ENCODE peak calls at places on chromosomes 2 and 18, in four cellular contexts. N is K562, X is neural progenitor cell, H is mammary epithelial cell. F is an unnamed sample.

GRCh38 chr18:32732165-32732564 is 40.7 kb downstream of the KLHL14 start:
- DNase-seq in N (no peak), H (no peak), X (no peak), F (no peak)

GRCh38 chr2:220837226-220837625 is 734.9 kb downstream of the EPHA4 start:
- DNase-seq in N (no peak), H (no peak), X (peak; percentile 5), F (no peak)

GRCh38 chr18:28511421-28511821 is 334.5 kb upstream of the CDH2 start:
- DNase-seq in X (no peak), H (peak; percentile 55), N (no peak), F (no peak)

GRCh38 chr2:143833258-143833657 is 686.7 kb downstream of the ZEB2 start:
- DNase-seq in H (no peak), X (peak; percentile 18), N (no peak), F (no peak)

GRCh38 chr18:65754121-65754520 is 3.3 kb downstream of the CDH7 start:
- DNase-seq in X (no peak), N (no peak), H (no peak), F (no peak)

GRCh38 chr2:11058129-11058528 is 97.1 kb upstream of the SLC66A3 start:
- DNase-seq in X (no peak), N (no peak), H (no peak), F (no peak)

GRCh38 chr18:48785686-48786470 is 164.9 kb downstream of the SMAD7 start:
- DNase-seq in X (no peak), H (no peak), N (no peak), F (no peak)

GRCh38 chr2:152093464-152093863 is 5.4 kb downstream of the CACNB4 start:
- DNase-seq in N (no peak), H (no peak), X (no peak), F (no peak)

GRCh38 chr2:234331566-234331965 is 165.3 kb downstream of the ARL4C start:
- DNase-seq in H (no peak), N (no peak), X (no peak), F (no peak)

GRCh38 chr18:62788891-62789290 is 73.5 kb downstream of the PHLPP1 start:
- DNase-seq in N (no peak), X (no peak), H (no peak), F (no peak)

GRCh38 chr2:28082131-28082530 is 191.6 kb downstream of the BABAM2 start:
- DNase-seq in N (no peak), H (no peak), X (no peak), F (no peak)

GRCh38 chr2:107383706-107384105 is 443.0 kb upstream of the RGPD4 start:
- DNase-seq in N (no peak), X (no peak), H (no peak), F (no peak)

GRCh38 chr2:73896362-73897239 is 3.8 kb downstream of the ACTG2 start:
- DNase-seq in N (no peak), X (no peak), H (no peak), F (no peak)

GRCh38 chr2:136664713-136665112 is 100.6 kb upstream of the THSD7B start:
- DNase-seq in X (no peak), N (no peak), H (no peak), F (no peak)

GRCh38 chr2:101012054-101012705 is 10.1 kb downstream of the RPL31 start:
- DNase-seq in H (no peak), X (no peak), N (no peak), F (no peak)

GRCh38 chr2:23432531-23432930 is 47.6 kb downstream of the KLHL29 start:
- DNase-seq in X (no peak), H (no peak), N (no peak), F (no peak)

GRCh38 chr2:1039549-1039948 is 88.9 kb downstream of the SNTG2 start:
- DNase-seq in H (no peak), N (no peak), X (no peak), F (no peak)

GRCh38 chr2:68710336-68710735 is 24.3 kb upstream of the ARHGAP25 start:
- DNase-seq in X (no peak), N (no peak), H (no peak), F (no peak)

GRCh38 chr2:191231995-191232394 is 13.2 kb upstream of the MYO1B start:
- DNase-seq in H (no peak), N (no peak), X (peak; percentile 19), F (no peak)

GRCh38 chr2:19851116-19851515 is 50.7 kb downstream of the TTC32 start:
- DNase-seq in H (peak; percentile 39), N (no peak), X (peak; percentile 15), F (no peak)

GRCh38 chr2:174341301-174341994 is 6.7 kb downstream of the SP9 start:
- DNase-seq in X (peak; percentile 91), N (peak; percentile 83), H (peak; percentile 73), F (peak; percentile 83)

GRCh38 chr18:59556265-59556664 is 141.0 kb downstream of the CCBE1 start:
- DNase-seq in N (no peak), H (peak; percentile 63), X (no peak), F (no peak)

GRCh38 chr2:71606244-71606643 is 152.9 kb downstream of the DYSF start:
- DNase-seq in X (no peak), N (peak; percentile 36), H (no peak), F (no peak)

GRCh38 chr2:64753384-64753783 is 99.7 kb upstream of the SERTAD2 start:
- DNase-seq in N (no peak), H (no peak), X (no peak), F (no peak)

GRCh38 chr18:43772907-43773306 is 495.6 kb upstream of the SYT4 start:
- DNase-seq in X (no peak), N (no peak), H (no peak), F (no peak)

GRCh38 chr2:83282851-83283250 is 1176.2 kb downstream of the SUCLG1 start:
- DNase-seq in H (no peak), X (no peak), N (no peak), F (no peak)

GRCh38 chr2:127103243-127104165 is 3.5 kb downstream of the BIN1 start:
- DNase-seq in X (no peak), H (no peak), N (no peak), F (no peak)

GRCh38 chr2:31168291-31168690 is 30.1 kb upstream of the GALNT14 start:
- DNase-seq in N (no peak), X (no peak), H (no peak), F (no peak)

GRCh38 chr2:240463866-240464481 is 28.5 kb downstream of the GPC1 start:
- DNase-seq in H (no peak), X (no peak), N (no peak), F (no peak)

GRCh38 chr2:67633212-67633856 is 236.2 kb downstream of the ETAA1 start:
- DNase-seq in X (no peak), H (no peak), N (no peak), F (no peak)

DNA sequence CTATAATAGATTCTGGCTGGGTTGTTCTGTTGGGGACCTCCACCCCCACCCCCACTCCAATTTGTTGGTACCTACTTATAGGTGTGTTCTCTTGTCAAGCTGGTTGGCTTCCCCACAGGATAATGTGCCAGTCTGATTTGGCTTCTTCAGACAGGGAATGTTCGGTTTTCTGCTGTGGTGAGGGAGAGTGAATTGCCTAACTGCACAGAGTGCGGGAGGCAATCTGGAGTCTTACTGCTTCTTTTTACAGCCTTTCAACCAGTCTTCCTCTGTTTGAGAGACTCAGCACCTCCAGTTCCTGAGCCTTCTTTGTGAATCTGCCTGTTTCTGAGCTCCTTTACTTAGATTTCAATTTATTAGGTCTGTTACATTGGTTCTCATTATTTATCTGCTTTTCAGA is 27.4 kb upstream of the SNORC start:
- DNase-seq in X (no peak), H (no peak), N (no peak), F (no peak)
- H3K36me3 ChIP-seq in X (peaks cover 27% of the 10 kb centered on the region), H (peaks cover 19% of the 10 kb centered on the region), N (peaks cover 80% of the 10 kb centered on the region), F (peaks cover 78% of the 10 kb centered on the region)

DNA sequence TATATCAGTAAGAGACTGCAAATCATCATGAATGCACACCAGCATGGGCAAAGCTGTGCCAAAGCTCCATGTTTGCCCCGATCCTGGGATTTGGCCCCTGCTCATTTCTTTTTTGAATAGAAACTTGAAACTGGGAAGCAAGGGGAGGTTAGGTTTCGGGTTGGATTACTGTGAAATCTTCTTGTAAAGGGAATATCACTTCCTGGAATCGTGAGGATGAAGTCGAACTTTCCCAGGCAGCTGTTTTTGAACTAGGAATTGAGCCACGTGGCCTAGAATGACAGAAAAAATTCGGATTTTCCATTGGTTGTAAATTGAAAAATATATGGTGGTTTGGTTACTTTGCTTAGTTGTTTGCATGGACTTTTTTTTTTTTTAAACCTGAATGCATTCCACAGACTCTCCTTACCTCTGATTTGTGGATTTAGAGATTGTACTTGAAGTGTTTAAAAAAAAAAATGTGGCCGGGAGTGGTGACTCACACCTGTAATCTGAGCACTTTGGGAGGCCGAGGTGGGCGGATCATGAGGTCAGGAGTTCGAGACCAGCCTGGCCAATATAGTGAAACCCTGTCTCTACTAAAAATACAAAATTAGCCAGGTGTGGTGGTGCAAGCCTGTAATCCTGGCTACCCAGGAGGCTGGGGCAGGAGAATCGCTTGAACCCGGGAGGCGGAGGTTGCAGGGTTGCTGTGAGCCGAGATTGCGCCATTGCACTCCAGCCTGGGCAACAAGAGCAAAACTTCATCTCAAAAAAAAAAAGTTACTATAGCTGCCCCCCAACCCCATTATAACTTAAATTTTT is 32.1 kb downstream of the GRHL1 start:
- DNase-seq in H (peak; percentile 8), N (no peak), X (no peak), F (no peak)
- H3K4me2 ChIP-seq in H (no peak overlapping the region), N (peak overlapping the region; percentile 28), X (no peak overlapping the region), F (no peak overlapping the region)

GRCh38 chr2:69933839-69934613 is 19.1 kb downstream of the MXD1 start:
- DNase-seq in X (no peak), H (peak; percentile 86), N (peak; percentile 74), F (no peak)

GRCh38 chr2:69933254-69933828 is 18.4 kb downstream of the MXD1 start:
- DNase-seq in X (no peak), H (no peak), N (no peak), F (no peak)

GRCh38 chr2:69934614-69934908 is 19.7 kb downstream of the MXD1 start:
- DNase-seq in X (no peak), N (no peak), H (no peak), F (no peak)

GRCh38 chr2:69936913-69937312 is 22.0 kb downstream of the MXD1 start:
- DNase-seq in H (no peak), X (no peak), N (no peak), F (no peak)

DNA sequence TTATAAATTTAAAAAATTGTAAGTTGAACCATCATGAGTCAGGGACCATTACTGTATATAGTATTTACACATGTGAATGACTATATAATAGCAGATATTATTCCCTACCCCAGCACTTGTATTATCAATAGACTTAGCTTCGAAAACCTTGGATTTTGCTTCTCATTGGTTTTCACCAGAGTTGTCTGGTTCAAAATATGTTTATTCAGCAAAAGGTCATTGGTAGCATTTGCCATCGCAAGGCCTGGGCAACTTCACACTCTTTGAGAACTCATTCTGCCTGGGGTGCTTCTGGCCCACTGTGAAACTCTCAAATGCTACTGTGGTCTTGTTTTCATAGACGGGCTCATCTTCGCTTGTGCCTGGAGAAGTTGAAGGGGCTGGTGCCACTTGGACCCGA is 20.1 kb downstream of the MXD1 start:
- DNase-seq in N (no peak), X (no peak), H (no peak), F (no peak)
- H3K36me3 ChIP-seq in N (peaks cover 83% of the 10 kb centered on the region), X (no peaks in the 10 kb centered on the region), H (peaks cover 20% of the 10 kb centered on the region), F (no peaks in the 10 kb centered on the region)

DNA sequence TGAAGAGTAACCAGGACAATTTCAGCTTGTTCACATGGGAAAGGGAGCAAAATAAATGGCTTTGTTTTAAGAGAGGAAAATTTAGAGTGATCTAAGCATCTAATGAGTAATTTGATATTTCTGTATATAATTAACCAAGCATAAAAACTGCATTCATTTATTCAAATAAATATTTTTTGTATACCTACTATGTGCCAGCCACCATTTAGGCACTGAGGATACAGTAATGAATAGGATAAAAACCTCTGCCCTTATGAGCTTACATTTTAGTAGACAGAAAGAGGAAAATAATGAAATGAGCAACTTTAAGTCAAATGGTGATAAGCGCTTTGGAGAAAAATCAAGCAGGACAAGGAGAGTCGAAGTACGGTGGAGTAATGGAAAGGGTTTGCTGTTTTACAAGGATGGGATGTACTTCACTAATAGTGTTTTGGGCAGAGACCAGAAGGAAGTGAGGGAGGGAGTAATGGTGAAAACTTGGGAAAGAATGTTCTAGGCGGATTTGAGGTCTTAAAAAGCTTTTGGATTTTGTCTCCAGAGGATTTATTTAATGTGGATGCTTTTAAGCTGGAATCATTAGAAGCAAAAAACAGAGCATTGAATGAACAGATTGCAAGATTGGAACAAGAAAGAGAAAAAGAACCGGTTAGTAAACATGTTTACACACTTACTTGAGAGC is 17.4 kb downstream of the NDC80 start:
- DNase-seq in H (no peak), X (no peak), N (no peak), F (no peak)
- H3K4me2 ChIP-seq in H (peak overlapping the region; percentile 77), X (no peak overlapping the region), N (no peak overlapping the region), F (no peak overlapping the region)

F was measured in OCI-LY7.